ENCODE peak calls at places on chromosomes 3 and 15, in six cellular contexts. V, T, R, L, A and Z are unnamed samples.

GRCh38 chr3:189699873-189700272 is 68.7 kb downstream of the TP63 start:
- DNase-seq in L (no peak), V (no peak), R (no peak), A (no peak), T (no peak), Z (no peak)

GRCh38 chr15:69719527-69719926 is 266.9 kb downstream of the RPLP1 start:
- DNase-seq in R (no peak), L (no peak), T (no peak), V (no peak), A (no peak), Z (no peak)

GRCh38 chr3:197023241-197023997 is 6.2 kb downstream of the MELTF start:
- DNase-seq in R (no peak), A (peak; percentile 76), V (no peak), T (no peak), L (peak; percentile 51), Z (peak; percentile 65)

GRCh38 chr3:50602675-50603191 is 8.8 kb downstream of the CISH start:
- DNase-seq in R (no peak), T (no peak), A (no peak), L (no peak), V (no peak), Z (no peak)

GRCh38 chr3:132625613-132626012 is 28.5 kb downstream of the ACKR4 start:
- DNase-seq in A (no peak), R (no peak), T (no peak), V (no peak), L (no peak), Z (no peak)

GRCh38 chr15:75407083-75407482 is 38.7 kb upstream of the MAN2C1 start:
- DNase-seq in L (no peak), R (no peak), T (no peak), A (no peak), V (no peak), Z (no peak)

GRCh38 chr3:107062310-107062709 is 314.9 kb upstream of the CCDC54 start:
- DNase-seq in A (no peak), V (no peak), R (no peak), T (no peak), L (no peak), Z (no peak)

GRCh38 chr15:82108489-82109078 is 62.8 kb upstream of the MEX3B start:
- DNase-seq in R (peak; percentile 23), L (peak; percentile 71), T (peak; percentile 29), V (peak; percentile 88), A (no peak), Z (peak; percentile 71)

GRCh38 chr3:61589856-61590255 is 28.5 kb downstream of the PTPRG start:
- DNase-seq in V (no peak), A (no peak), L (no peak), T (no peak), R (no peak), Z (no peak)

GRCh38 chr3:13575459-13576061 is 26.6 kb downstream of the FBLN2 start:
- DNase-seq in T (no peak), A (no peak), L (no peak), V (peak; percentile 79), R (no peak), Z (no peak)

GRCh38 chr3:111621535-111621934 is 26.4 kb upstream of the ZBED2 start:
- DNase-seq in R (peak; percentile 31), L (no peak), V (peak; percentile 22), T (peak; percentile 59), A (no peak), Z (no peak)

GRCh38 chr3:42875325-42876151 is at the start of gene CYP8B1:
- DNase-seq in T (no peak), L (no peak), V (no peak), A (no peak), R (peak; percentile 74), Z (no peak)

GRCh38 chr3:42876401-42876800 is 722 bp upstream of the CYP8B1 start:
- DNase-seq in L (no peak), T (no peak), A (no peak), R (no peak), V (no peak), Z (no peak)

GRCh38 chr3:42873216-42873982 is 2.3 kb downstream of the CYP8B1 start:
- DNase-seq in A (no peak), R (no peak), V (no peak), L (no peak), T (no peak), Z (no peak)

GRCh38 chr3:42872718-42873117 is 3.0 kb downstream of the CYP8B1 start:
- DNase-seq in R (no peak), A (no peak), L (no peak), T (no peak), V (no peak), Z (no peak)

DNA sequence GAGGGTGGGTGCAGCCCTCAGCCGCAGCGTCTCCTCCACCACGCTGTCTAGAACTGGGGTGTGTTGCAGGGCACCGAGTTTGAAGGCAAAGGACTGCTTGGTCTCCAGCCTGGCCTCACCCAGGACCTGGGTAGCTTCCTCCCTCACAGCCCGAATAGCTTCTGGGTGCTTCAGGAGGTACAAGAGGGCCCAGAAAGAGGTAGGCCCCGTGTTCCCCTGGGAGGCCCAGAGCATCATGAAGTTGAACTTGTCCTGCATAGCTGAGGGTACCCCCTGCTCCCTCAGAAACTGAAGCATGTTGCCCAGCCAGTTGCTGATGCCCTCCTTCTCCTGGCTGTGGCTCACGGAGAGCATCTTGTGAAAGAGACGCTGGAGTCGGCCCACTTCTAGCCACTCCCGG is 930 bp downstream of the CYP8B1 start:
- DNase-seq in A (no peak), T (no peak), L (no peak), R (no peak), V (no peak), Z (no peak)
- TF ChIP-seq TAF1 in A (no peak), T (no peak), L (no peak), R (no peak), V (no peak), Z (no peak)

GRCh38 chr15:78265752-78266224 is 1.4 kb downstream of the DNAJA4 start:
- DNase-seq in V (no peak), R (no peak), L (no peak), A (no peak), T (no peak), Z (no peak)
- TF ChIP-seq POLR2A in V (no peak), R (no peak), L (no peak), A (no peak), T (no peak), Z (no peak)

GRCh38 chr15:49040151-49040550 is 6.1 kb downstream of the SECISBP2L start:
- DNase-seq in A (no peak), L (no peak), T (no peak), V (no peak), R (no peak), Z (no peak)
- TF ChIP-seq TAF1 in A (no peak), L (no peak), T (no peak), V (no peak), R (no peak), Z (no peak)

GRCh38 chr15:74396445-74397238 is 29.2 kb upstream of the CYP11A1 start:
- DNase-seq in A (peak; percentile 93), L (peak; percentile 77), V (no peak), T (no peak), R (peak; percentile 84), Z (no peak)

GRCh38 chr15:74397239-74398068 is 30.0 kb upstream of the CYP11A1 start:
- DNase-seq in T (no peak), V (no peak), R (no peak), A (peak; percentile 82), L (no peak), Z (no peak)

GRCh38 chr15:74394090-74394846 is 26.8 kb upstream of the CYP11A1 start:
- DNase-seq in R (no peak), T (no peak), A (no peak), V (no peak), L (peak; percentile 25), Z (no peak)

GRCh38 chr15:74395319-74396145 is 28.1 kb upstream of the CYP11A1 start:
- DNase-seq in R (no peak), T (no peak), L (no peak), V (no peak), A (no peak), Z (no peak)

GRCh38 chr15:74396146-74396438 is 28.6 kb upstream of the CYP11A1 start:
- DNase-seq in T (no peak), A (no peak), V (no peak), L (no peak), R (no peak), Z (no peak)
- TF ChIP-seq POLR2A in T (no peak), A (no peak), V (no peak), L (no peak), R (no peak), Z (no peak)